ENCODE peak calls at places on chromosomes 13 and 19, in six cellular contexts. One of them, this sample, is unnamed.

GRCh38 chr19:30269638-30270037 is 102.5 kb upstream of the ZNF536 start:
- DNase-seq in Caco-2: no peak
- DNase-seq in IMR-90: no peak
- DNase-seq in CD8-positive, alpha-beta T cell: no peak
- DNase-seq in breast epithelium: no peak
- DNase-seq in SK-N-SH: no peak
- DNase-seq in this sample: no peak

GRCh38 chr13:20431080-20431479 is 94.6 kb downstream of the CRYL1 start:
- DNase-seq in Caco-2: no peak
- DNase-seq in IMR-90: no peak
- DNase-seq in CD8-positive, alpha-beta T cell: no peak
- DNase-seq in breast epithelium: no peak
- DNase-seq in SK-N-SH: no peak
- DNase-seq in this sample: no peak

GRCh38 chr13:35514166-35514565 is 37.7 kb upstream of the MAB21L1 start:
- DNase-seq in Caco-2: no peak
- DNase-seq in IMR-90: no peak
- DNase-seq in CD8-positive, alpha-beta T cell: no peak
- DNase-seq in breast epithelium: no peak
- DNase-seq in SK-N-SH: no peak
- DNase-seq in this sample: no peak

GRCh38 chr13:41130356-41130755 is 2.2 kb downstream of the KBTBD6 start:
- DNase-seq in Caco-2: no peak
- DNase-seq in IMR-90: peak; percentile 37
- DNase-seq in CD8-positive, alpha-beta T cell: no peak
- DNase-seq in breast epithelium: no peak
- DNase-seq in SK-N-SH: no peak
- DNase-seq in this sample: no peak

GRCh38 chr19:46216612-46217011 is 12.9 kb upstream of the IGFL1 start:
- DNase-seq in Caco-2: no peak
- DNase-seq in IMR-90: no peak
- DNase-seq in CD8-positive, alpha-beta T cell: no peak
- DNase-seq in breast epithelium: no peak
- DNase-seq in SK-N-SH: no peak
- DNase-seq in this sample: no peak

GRCh38 chr13:75581874-75582640 is 32.5 kb downstream of the UCHL3 start:
- DNase-seq in Caco-2: no peak
- DNase-seq in IMR-90: peak; percentile 18
- DNase-seq in CD8-positive, alpha-beta T cell: no peak
- DNase-seq in breast epithelium: no peak
- DNase-seq in SK-N-SH: no peak
- DNase-seq in this sample: no peak

GRCh38 chr13:25584975-25585374 is 213.2 kb downstream of the ATP8A2 start:
- DNase-seq in Caco-2: no peak
- DNase-seq in IMR-90: no peak
- DNase-seq in CD8-positive, alpha-beta T cell: no peak
- DNase-seq in breast epithelium: no peak
- DNase-seq in SK-N-SH: no peak
- DNase-seq in this sample: no peak

GRCh38 chr19:5076440-5077208 is 107.7 kb downstream of the KDM4B start:
- DNase-seq in Caco-2: no peak
- DNase-seq in IMR-90: no peak
- DNase-seq in CD8-positive, alpha-beta T cell: no peak
- DNase-seq in breast epithelium: no peak
- DNase-seq in SK-N-SH: no peak
- DNase-seq in this sample: no peak

GRCh38 chr13:21805733-21806132 is 134.9 kb downstream of the FGF9 start:
- DNase-seq in Caco-2: no peak
- DNase-seq in IMR-90: no peak
- DNase-seq in CD8-positive, alpha-beta T cell: no peak
- DNase-seq in breast epithelium: no peak
- DNase-seq in SK-N-SH: no peak
- DNase-seq in this sample: no peak

GRCh38 chr13:110471833-110472162 is 89.7 kb downstream of the RAB20 start:
- DNase-seq in Caco-2: no peak
- DNase-seq in IMR-90: peak; percentile 37
- DNase-seq in CD8-positive, alpha-beta T cell: no peak
- DNase-seq in breast epithelium: no peak
- DNase-seq in SK-N-SH: no peak
- DNase-seq in this sample: no peak

GRCh38 chr19:35088514-35088913 is 27.1 kb upstream of the FXYD3 start:
- DNase-seq in Caco-2: no peak
- DNase-seq in IMR-90: peak; percentile 87
- DNase-seq in CD8-positive, alpha-beta T cell: no peak
- DNase-seq in breast epithelium: no peak
- DNase-seq in SK-N-SH: no peak
- DNase-seq in this sample: no peak

GRCh38 chr13:110944121-110944967 is 29.5 kb upstream of the ANKRD10 start:
- DNase-seq in Caco-2: peak; percentile 59
- DNase-seq in IMR-90: peak; percentile 69
- DNase-seq in CD8-positive, alpha-beta T cell: no peak
- DNase-seq in breast epithelium: no peak
- DNase-seq in SK-N-SH: peak; percentile 51
- DNase-seq in this sample: peak; percentile 29

GRCh38 chr13:99687728-99688397 is 186.6 kb downstream of the TM9SF2 start:
- DNase-seq in Caco-2: no peak
- DNase-seq in IMR-90: no peak
- DNase-seq in CD8-positive, alpha-beta T cell: no peak
- DNase-seq in breast epithelium: no peak
- DNase-seq in SK-N-SH: no peak
- DNase-seq in this sample: no peak
- H3K4me3 ChIP-seq in Caco-2: no peak overlapping the region
- H3K4me3 ChIP-seq in IMR-90: no peak overlapping the region
- H3K4me3 ChIP-seq in CD8-positive, alpha-beta T cell: no peak overlapping the region
- H3K4me3 ChIP-seq in breast epithelium: no peak overlapping the region
- H3K4me3 ChIP-seq in SK-N-SH: no peak overlapping the region
- H3K4me3 ChIP-seq in this sample: no peak overlapping the region

GRCh38 chr19:8815780-8816179 is 16.3 kb downstream of the ZNF558 start:
- DNase-seq in Caco-2: no peak
- DNase-seq in IMR-90: no peak
- DNase-seq in CD8-positive, alpha-beta T cell: no peak
- DNase-seq in breast epithelium: no peak
- DNase-seq in SK-N-SH: no peak
- DNase-seq in this sample: no peak
- H3K9me3 ChIP-seq in Caco-2: peaks cover 35% of the 10 kb centered on the region
- H3K9me3 ChIP-seq in IMR-90: peaks cover 51% of the 10 kb centered on the region
- H3K9me3 ChIP-seq in CD8-positive, alpha-beta T cell: peaks cover 55% of the 10 kb centered on the region
- H3K9me3 ChIP-seq in breast epithelium: peaks cover 78% of the 10 kb centered on the region
- H3K9me3 ChIP-seq in SK-N-SH: peaks cover 53% of the 10 kb centered on the region
- H3K9me3 ChIP-seq in this sample: peaks cover 34% of the 10 kb centered on the region

GRCh38 chr19:1336079-1336684 is 47.5 kb upstream of the NDUFS7 start:
- DNase-seq in Caco-2: no peak
- DNase-seq in IMR-90: no peak
- DNase-seq in CD8-positive, alpha-beta T cell: no peak
- DNase-seq in breast epithelium: no peak
- DNase-seq in SK-N-SH: no peak
- DNase-seq in this sample: no peak
- H3K4me1 ChIP-seq in Caco-2: no peaks in the 10 kb centered on the region
- H3K4me1 ChIP-seq in IMR-90: no peaks in the 10 kb centered on the region
- H3K4me1 ChIP-seq in CD8-positive, alpha-beta T cell: no peaks in the 10 kb centered on the region
- H3K4me1 ChIP-seq in breast epithelium: no peaks in the 10 kb centered on the region
- H3K4me1 ChIP-seq in SK-N-SH: no peaks in the 10 kb centered on the region
- H3K4me1 ChIP-seq in this sample: no peaks in the 10 kb centered on the region

GRCh38 chr19:54252845-54253244 is 4.2 kb downstream of the LILRB5 start:
- DNase-seq in Caco-2: no peak
- DNase-seq in IMR-90: no peak
- DNase-seq in CD8-positive, alpha-beta T cell: no peak
- DNase-seq in breast epithelium: no peak
- DNase-seq in SK-N-SH: no peak
- DNase-seq in this sample: no peak

GRCh38 chr19:54248016-54248601 is 5.5 kb upstream of the LILRA6 start:
- DNase-seq in Caco-2: no peak
- DNase-seq in IMR-90: peak; percentile 26
- DNase-seq in CD8-positive, alpha-beta T cell: no peak
- DNase-seq in breast epithelium: no peak
- DNase-seq in SK-N-SH: no peak
- DNase-seq in this sample: no peak

GRCh38 chr19:54245936-54246335 is 3.3 kb upstream of the LILRA6 start:
- DNase-seq in Caco-2: no peak
- DNase-seq in IMR-90: no peak
- DNase-seq in CD8-positive, alpha-beta T cell: no peak
- DNase-seq in breast epithelium: no peak
- DNase-seq in SK-N-SH: no peak
- DNase-seq in this sample: no peak

GRCh38 chr19:54252243-54252642 is 4.8 kb downstream of the LILRB5 start:
- DNase-seq in Caco-2: no peak
- DNase-seq in IMR-90: no peak
- DNase-seq in CD8-positive, alpha-beta T cell: no peak
- DNase-seq in breast epithelium: no peak
- DNase-seq in SK-N-SH: no peak
- DNase-seq in this sample: no peak

GRCh38 chr19:54247106-54247930 is 4.7 kb upstream of the LILRA6 start:
- DNase-seq in Caco-2: no peak
- DNase-seq in IMR-90: no peak
- DNase-seq in CD8-positive, alpha-beta T cell: no peak
- DNase-seq in breast epithelium: no peak
- DNase-seq in SK-N-SH: no peak
- DNase-seq in this sample: no peak
- H3K4me3 ChIP-seq in Caco-2: no peak overlapping the region
- H3K4me3 ChIP-seq in IMR-90: no peak overlapping the region
- H3K4me3 ChIP-seq in CD8-positive, alpha-beta T cell: no peak overlapping the region
- H3K4me3 ChIP-seq in breast epithelium: no peak overlapping the region
- H3K4me3 ChIP-seq in SK-N-SH: peak overlapping the region; percentile 8
- H3K4me3 ChIP-seq in this sample: no peak overlapping the region

DNA sequence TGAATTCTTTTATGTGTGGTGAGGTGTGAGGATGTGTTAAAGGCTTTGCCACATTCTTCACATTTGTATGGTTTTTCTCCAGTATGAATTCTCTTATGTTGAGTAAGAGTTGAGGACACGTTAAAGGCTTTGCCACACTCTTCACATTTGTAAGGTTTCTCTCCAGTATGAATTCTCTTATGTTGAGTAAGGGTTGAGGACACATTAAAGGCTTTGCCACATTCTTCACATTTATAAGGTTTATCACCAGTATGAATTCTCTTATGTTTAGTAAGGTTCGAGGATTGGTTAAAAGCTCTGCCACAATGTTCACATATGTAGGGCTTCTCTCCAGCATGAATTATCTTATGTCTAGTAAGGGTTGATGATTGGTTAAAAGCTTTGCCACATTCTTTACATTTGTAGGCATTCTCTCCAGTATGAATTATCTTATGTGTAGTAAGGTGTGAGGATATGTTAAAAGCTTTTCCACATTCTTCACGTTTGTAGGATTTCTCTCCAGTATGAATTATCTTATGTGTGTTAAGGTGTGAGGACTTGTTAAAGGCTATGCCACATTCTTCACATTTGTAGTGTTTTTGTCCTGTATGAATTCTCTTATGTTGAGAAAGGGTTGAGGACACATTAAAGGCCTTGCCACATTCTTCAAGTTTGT is 27.1 kb downstream of the ZNF724 start:
- DNase-seq in Caco-2: no peak
- DNase-seq in IMR-90: no peak
- DNase-seq in CD8-positive, alpha-beta T cell: no peak
- DNase-seq in breast epithelium: no peak
- DNase-seq in SK-N-SH: no peak
- DNase-seq in this sample: no peak
- H3K9me3 ChIP-seq in Caco-2: peaks cover 30% of the 10 kb centered on the region
- H3K9me3 ChIP-seq in IMR-90: peaks cover 51% of the 10 kb centered on the region
- H3K9me3 ChIP-seq in CD8-positive, alpha-beta T cell: peaks cover 38% of the 10 kb centered on the region
- H3K9me3 ChIP-seq in breast epithelium: peaks cover 62% of the 10 kb centered on the region
- H3K9me3 ChIP-seq in SK-N-SH: peaks cover 37% of the 10 kb centered on the region
- H3K9me3 ChIP-seq in this sample: peaks cover 35% of the 10 kb centered on the region

DNA sequence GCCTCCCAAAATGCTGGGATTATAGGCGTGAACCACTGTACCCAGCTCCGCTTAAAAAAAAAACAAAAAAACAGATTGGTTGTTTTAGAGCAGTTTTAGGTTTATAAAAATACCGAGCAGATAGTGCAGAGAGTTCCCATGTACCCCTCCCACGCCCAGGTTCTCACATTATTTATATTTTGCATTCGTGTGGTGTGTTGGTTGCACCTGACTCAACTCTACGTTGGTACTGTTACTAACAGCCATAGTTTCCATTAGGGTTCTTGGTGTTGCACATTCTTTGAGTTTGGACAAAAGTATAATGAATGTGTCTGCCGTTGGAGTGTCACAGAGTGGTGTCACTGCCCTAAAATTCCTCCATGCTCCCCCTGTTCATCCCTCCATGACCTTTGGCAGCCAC is 29.1 kb downstream of the MYO9B start:
- DNase-seq in Caco-2: no peak
- DNase-seq in IMR-90: no peak
- DNase-seq in CD8-positive, alpha-beta T cell: no peak
- DNase-seq in breast epithelium: no peak
- DNase-seq in SK-N-SH: no peak
- DNase-seq in this sample: no peak
- H3K4me1 ChIP-seq in Caco-2: no peaks in the 10 kb centered on the region
- H3K4me1 ChIP-seq in IMR-90: peaks cover 7% of the 10 kb centered on the region
- H3K4me1 ChIP-seq in CD8-positive, alpha-beta T cell: peaks cover 5% of the 10 kb centered on the region
- H3K4me1 ChIP-seq in breast epithelium: peaks cover 7% of the 10 kb centered on the region
- H3K4me1 ChIP-seq in SK-N-SH: peaks cover 9% of the 10 kb centered on the region
- H3K4me1 ChIP-seq in this sample: no peaks in the 10 kb centered on the region

DNA sequence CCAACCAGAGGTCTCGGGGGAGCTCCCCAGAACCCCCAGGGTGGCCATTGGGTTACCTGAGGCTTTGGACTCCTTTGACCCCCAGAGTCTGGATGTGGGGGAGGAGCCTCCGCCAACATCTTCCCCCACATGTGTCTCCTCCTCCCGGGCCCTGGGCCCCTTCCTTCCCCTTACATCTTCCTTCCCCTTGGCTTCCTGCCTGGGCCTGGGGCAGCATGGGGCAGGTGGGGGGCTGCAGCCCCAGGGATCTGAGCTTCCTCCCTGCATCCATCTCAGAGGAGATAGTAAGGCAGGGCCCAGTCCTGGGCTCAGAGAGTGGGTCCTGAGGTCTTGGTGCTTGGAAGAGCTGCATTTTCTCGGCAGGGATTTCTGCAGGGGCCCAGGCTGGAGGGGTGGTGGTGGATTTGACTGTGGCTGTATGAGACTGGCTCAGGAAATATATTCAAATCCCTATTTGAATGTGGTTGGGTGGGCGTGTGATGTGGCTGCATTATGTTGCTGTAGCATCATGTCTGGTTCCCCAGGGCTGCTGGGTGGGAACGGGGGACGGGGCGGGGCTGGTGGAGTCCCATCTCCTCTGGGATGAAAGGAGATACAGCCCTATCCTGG is 919 bp downstream of the VAV1 start:
- DNase-seq in Caco-2: no peak
- DNase-seq in IMR-90: no peak
- DNase-seq in CD8-positive, alpha-beta T cell: peak; percentile 64
- DNase-seq in breast epithelium: no peak
- DNase-seq in SK-N-SH: no peak
- DNase-seq in this sample: no peak
- H3K4me3 ChIP-seq in Caco-2: no peak overlapping the region
- H3K4me3 ChIP-seq in IMR-90: no peak overlapping the region
- H3K4me3 ChIP-seq in CD8-positive, alpha-beta T cell: peak overlapping the region; percentile 100
- H3K4me3 ChIP-seq in breast epithelium: peak overlapping the region; percentile 56
- H3K4me3 ChIP-seq in SK-N-SH: no peak overlapping the region
- H3K4me3 ChIP-seq in this sample: no peak overlapping the region

This sample was measured in HAP-1.